ENCODE peak calls at places on chromosomes 13 and 19, in six cellular contexts. One of them, this sample, is unnamed.

GRCh38 chr13:79405831-79406596 is at the start of gene RBM26:
- DNase-seq in RPMI7951: peak; percentile 90
- DNase-seq in LoVo: peak; percentile 90
- DNase-seq in neural progenitor cell: peak; percentile 95
- DNase-seq in nephron progenitor cell: peak; percentile 93
- DNase-seq in mesendoderm: peak; percentile 98
- DNase-seq in this sample: peak; percentile 94

GRCh38 chr13:110520431-110521295 is 40.9 kb downstream of the RAB20 start:
- DNase-seq in RPMI7951: peak; percentile 68
- DNase-seq in mesendoderm: no peak
- DNase-seq in LoVo: no peak
- DNase-seq in nephron progenitor cell: no peak
- DNase-seq in neural progenitor cell: no peak
- DNase-seq in this sample: no peak

GRCh38 chr13:45775401-45775963 is 73.4 kb downstream of the CBY2 start:
- DNase-seq in RPMI7951: no peak
- DNase-seq in LoVo: no peak
- DNase-seq in mesendoderm: no peak
- DNase-seq in nephron progenitor cell: no peak
- DNase-seq in neural progenitor cell: no peak
- DNase-seq in this sample: no peak

GRCh38 chr13:113493315-113493951 is 2.9 kb upstream of the DCUN1D2 start:
- DNase-seq in LoVo: peak; percentile 92
- DNase-seq in nephron progenitor cell: no peak
- DNase-seq in mesendoderm: peak; percentile 81
- DNase-seq in RPMI7951: peak; percentile 87
- DNase-seq in neural progenitor cell: no peak
- DNase-seq in this sample: no peak

GRCh38 chr13:101706651-101707050 is 254.2 kb downstream of the ITGBL1 start:
- DNase-seq in neural progenitor cell: no peak
- DNase-seq in mesendoderm: peak; percentile 4
- DNase-seq in nephron progenitor cell: no peak
- DNase-seq in RPMI7951: peak; percentile 96
- DNase-seq in LoVo: no peak
- DNase-seq in this sample: no peak

GRCh38 chr13:75329097-75329496 is 152.9 kb downstream of the TBC1D4 start:
- DNase-seq in neural progenitor cell: no peak
- DNase-seq in RPMI7951: no peak
- DNase-seq in LoVo: no peak
- DNase-seq in mesendoderm: no peak
- DNase-seq in nephron progenitor cell: no peak
- DNase-seq in this sample: no peak

GRCh38 chr13:27131202-27131623 is 40.4 kb downstream of the USP12 start:
- DNase-seq in neural progenitor cell: no peak
- DNase-seq in mesendoderm: peak; percentile 45
- DNase-seq in LoVo: peak; percentile 76
- DNase-seq in nephron progenitor cell: no peak
- DNase-seq in RPMI7951: no peak
- DNase-seq in this sample: peak; percentile 60

GRCh38 chr13:97261254-97262015 is 39.3 kb downstream of the MBNL2 start:
- DNase-seq in LoVo: no peak
- DNase-seq in RPMI7951: no peak
- DNase-seq in nephron progenitor cell: no peak
- DNase-seq in mesendoderm: no peak
- DNase-seq in neural progenitor cell: no peak
- DNase-seq in this sample: peak; percentile 26

GRCh38 chr19:54670576-54671347 is 8.0 kb downstream of the LILRB4 start:
- DNase-seq in LoVo: no peak
- DNase-seq in neural progenitor cell: no peak
- DNase-seq in RPMI7951: no peak
- DNase-seq in nephron progenitor cell: no peak
- DNase-seq in mesendoderm: no peak
- DNase-seq in this sample: no peak

GRCh38 chr19:18789883-18790565 is 1.1 kb downstream of the COMP start:
- DNase-seq in neural progenitor cell: peak; percentile 87
- DNase-seq in RPMI7951: no peak
- DNase-seq in nephron progenitor cell: peak; percentile 72
- DNase-seq in LoVo: no peak
- DNase-seq in mesendoderm: peak; percentile 58
- DNase-seq in this sample: no peak

GRCh38 chr19:7742575-7742974 is 4.8 kb downstream of the CD209 start:
- DNase-seq in mesendoderm: no peak
- DNase-seq in neural progenitor cell: no peak
- DNase-seq in RPMI7951: no peak
- DNase-seq in nephron progenitor cell: no peak
- DNase-seq in LoVo: no peak
- DNase-seq in this sample: no peak